ENCODE peak calls at places on chromosomes 3 and 15, in four cellular contexts. R, P, U and X are unnamed samples.

GRCh38 chr3:4581905-4582611 is 88.9 kb downstream of the ITPR1 start:
- DNase-seq in R (no peak), U (no peak), P (no peak), X (no peak)

GRCh38 chr3:193911784-193912183 is 224.2 kb upstream of the HES1 start:
- DNase-seq in P (no peak), R (no peak), U (no peak), X (no peak)

GRCh38 chr15:68415501-68416157 is 16.3 kb downstream of the ITGA11 start:
- DNase-seq in R (no peak), P (no peak), U (no peak), X (no peak)

GRCh38 chr3:42349765-42350594 is 60.4 kb downstream of the LYZL4 start:
- DNase-seq in R (no peak), U (no peak), P (no peak), X (no peak)

GRCh38 chr3:38153986-38154608 is 11.2 kb upstream of the OXSR1 start:
- DNase-seq in P (no peak), R (no peak), U (peak; percentile 64), X (no peak)

GRCh38 chr3:109532257-109533216 is 195.2 kb upstream of the DPPA4 start:
- DNase-seq in R (peak; percentile 39), P (peak; percentile 72), U (no peak), X (no peak)

GRCh38 chr3:64321747-64322146 is 96.5 kb upstream of the PRICKLE2 start:
- DNase-seq in R (no peak), P (no peak), U (no peak), X (peak; percentile 47)

GRCh38 chr3:157030712-157031111 is 129.2 kb downstream of the CCNL1 start:
- DNase-seq in P (no peak), U (no peak), R (no peak), X (no peak)

GRCh38 chr15:70023064-70023768 is 74.5 kb downstream of the TLE3 start:
- DNase-seq in U (peak; percentile 54), P (peak; percentile 15), R (no peak), X (peak; percentile 41)

GRCh38 chr3:6807967-6808588 is 52.8 kb upstream of the GRM7 start:
- DNase-seq in P (no peak), R (no peak), U (no peak), X (no peak)

GRCh38 chr15:70212288-70212962 is 114.7 kb upstream of the TLE3 start:
- DNase-seq in U (no peak), P (no peak), R (no peak), X (no peak)

GRCh38 chr3:121748638-121749275 is 784 bp downstream of the GOLGB1 start:
- DNase-seq in P (no peak), R (peak; percentile 78), U (no peak), X (peak; percentile 15)

GRCh38 chr15:44495562-44495961 is 41.4 kb upstream of the EIF3J start:
- DNase-seq in U (no peak), R (no peak), P (no peak), X (no peak)

GRCh38 chr15:47726399-47726823 is 9.1 kb downstream of the SEMA6D start:
- DNase-seq in R (no peak), P (no peak), U (no peak), X (no peak)

GRCh38 chr3:187319699-187320302 is 28.3 kb upstream of the MASP1 start:
- DNase-seq in R (peak; percentile 76), U (peak; percentile 71), P (peak; percentile 65), X (peak; percentile 70)

GRCh38 chr3:20935791-20936190 is 749.8 kb upstream of the SGO1 start:
- DNase-seq in U (no peak), P (no peak), R (no peak), X (no peak)

GRCh38 chr3:52291508-52292181 is 4.0 kb downstream of the GLYCTK start:
- DNase-seq in R (peak; percentile 41), U (no peak), P (no peak), X (no peak)

GRCh38 chr15:81909229-81910087 is 136.4 kb downstream of the MEX3B start:
- DNase-seq in P (no peak), R (no peak), U (no peak), X (no peak)

GRCh38 chr3:38257583-38257982 is 8.0 kb upstream of the SLC22A13 start:
- DNase-seq in P (no peak), U (no peak), R (no peak), X (no peak)

GRCh38 chr15:70866982-70867644 is 13.2 kb upstream of the LARP6 start:
- DNase-seq in R (no peak), P (no peak), U (no peak), X (no peak)

GRCh38 chr3:58200846-58201355 is 9.9 kb downstream of the DNASE1L3 start:
- DNase-seq in U (no peak), P (no peak), R (no peak), X (no peak)

GRCh38 chr3:60594025-60594424 is 657.2 kb downstream of the FHIT start:
- DNase-seq in R (peak; percentile 35), U (peak; percentile 76), P (no peak), X (no peak)

GRCh38 chr3:54578417-54578816 is 349.4 kb downstream of the LRTM1 start:
- DNase-seq in U (no peak), P (no peak), R (no peak), X (no peak)

GRCh38 chr15:94523873-94524272 is 292.5 kb downstream of the MCTP2 start:
- DNase-seq in R (no peak), U (no peak), P (no peak), X (no peak)

GRCh38 chr3:187274315-187274976 is 17.1 kb downstream of the MASP1 start:
- DNase-seq in U (no peak), P (no peak), R (no peak), X (no peak)

GRCh38 chr15:62818691-62819090 is 223.9 kb upstream of the TPM1 start:
- DNase-seq in R (no peak), P (no peak), U (no peak), X (no peak)

GRCh38 chr15:62824111-62824737 is 218.3 kb upstream of the TPM1 start:
- DNase-seq in U (no peak), R (no peak), P (no peak), X (peak; percentile 31)

GRCh38 chr15:62821384-62822131 is 221.0 kb upstream of the TPM1 start:
- DNase-seq in R (peak; percentile 46), P (no peak), U (no peak), X (no peak)

GRCh38 chr15:62816342-62817059 is 226.0 kb upstream of the TPM1 start:
- DNase-seq in R (no peak), U (no peak), P (no peak), X (no peak)

GRCh38 chr15:62822228-62822627 is 220.3 kb upstream of the TPM1 start:
- DNase-seq in P (no peak), R (peak; percentile 41), U (no peak), X (no peak)
- TF ChIP-seq POLR2A in P (no peak), R (no peak), U (no peak), X (no peak)

GRCh38 chr3:128068156-128068620 is 16.0 kb downstream of the SEC61A1 start:
- DNase-seq in U (no peak), P (peak; percentile 35), R (no peak), X (no peak)

GRCh38 chr3:128070898-128071591 is 18.8 kb downstream of the SEC61A1 start:
- DNase-seq in R (no peak), P (no peak), U (no peak), X (no peak)

GRCh38 chr3:128067481-128067880 is 15.2 kb downstream of the SEC61A1 start:
- DNase-seq in R (no peak), P (no peak), U (no peak), X (no peak)

GRCh38 chr3:128071771-128072453 is 19.7 kb downstream of the SEC61A1 start:
- DNase-seq in U (no peak), P (no peak), R (no peak), X (no peak)

GRCh38 chr3:128069271-128069670 is 17.0 kb downstream of the SEC61A1 start:
- DNase-seq in U (no peak), P (no peak), R (no peak), X (no peak)
- TF ChIP-seq POLR2A in U (no peak), P (no peak), R (no peak), X (no peak)

DNA sequence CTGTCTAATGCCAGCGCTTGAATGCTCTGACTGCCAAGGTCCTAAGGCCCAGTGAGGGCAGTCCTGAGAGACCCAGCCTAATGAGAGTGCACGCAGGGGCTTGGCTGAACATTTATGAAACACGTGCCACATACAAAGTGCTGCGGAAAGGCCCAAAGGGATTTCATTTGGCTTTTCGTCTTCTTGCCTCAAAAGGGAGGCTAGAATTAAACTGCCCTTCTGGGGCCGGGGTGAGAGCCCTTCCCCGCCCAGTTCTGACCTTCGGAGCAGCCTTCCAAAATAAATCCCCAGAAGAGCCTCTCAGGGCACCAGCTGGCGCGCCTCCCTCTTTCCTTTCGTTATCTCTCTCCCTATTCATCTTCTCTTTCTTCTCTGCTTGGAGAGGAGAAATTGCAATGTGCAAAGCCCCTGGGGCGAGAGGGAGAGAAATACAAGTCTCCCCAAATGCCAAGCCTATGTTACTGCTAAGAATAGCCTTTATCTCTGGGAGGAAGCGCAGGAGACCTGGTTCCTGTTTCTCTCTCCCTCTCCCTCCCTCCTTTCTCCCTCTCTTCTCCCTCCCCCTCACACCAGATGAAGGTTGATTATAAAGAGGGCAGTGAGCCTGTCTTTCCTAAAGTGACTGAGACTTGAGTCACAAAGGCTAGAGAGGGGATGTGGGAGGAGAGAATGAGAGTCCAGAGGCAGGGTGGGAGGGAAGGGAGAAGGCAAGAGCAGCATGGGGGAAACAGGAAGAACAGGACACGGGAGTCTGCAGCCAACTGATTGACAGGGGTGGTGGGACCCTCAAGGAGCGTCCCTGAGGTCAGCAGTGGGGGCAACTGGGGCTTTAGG is 36.7 kb upstream of the NDUFB4 start:
- DNase-seq in U (no peak), P (peak; percentile 87), R (peak; percentile 17), X (peak; percentile 49)
- TF ChIP-seq POLR2A in U (no peak), P (peak; percentile 27), R (no peak), X (peak; percentile 26)

GRCh38 chr3:36842275-36842674 is 77.9 kb upstream of the DCLK3 start:
- DNase-seq in R (no peak), P (no peak), U (no peak), X (no peak)
- TF ChIP-seq POLR2A in R (no peak), P (no peak), U (no peak), X (no peak)

DNA sequence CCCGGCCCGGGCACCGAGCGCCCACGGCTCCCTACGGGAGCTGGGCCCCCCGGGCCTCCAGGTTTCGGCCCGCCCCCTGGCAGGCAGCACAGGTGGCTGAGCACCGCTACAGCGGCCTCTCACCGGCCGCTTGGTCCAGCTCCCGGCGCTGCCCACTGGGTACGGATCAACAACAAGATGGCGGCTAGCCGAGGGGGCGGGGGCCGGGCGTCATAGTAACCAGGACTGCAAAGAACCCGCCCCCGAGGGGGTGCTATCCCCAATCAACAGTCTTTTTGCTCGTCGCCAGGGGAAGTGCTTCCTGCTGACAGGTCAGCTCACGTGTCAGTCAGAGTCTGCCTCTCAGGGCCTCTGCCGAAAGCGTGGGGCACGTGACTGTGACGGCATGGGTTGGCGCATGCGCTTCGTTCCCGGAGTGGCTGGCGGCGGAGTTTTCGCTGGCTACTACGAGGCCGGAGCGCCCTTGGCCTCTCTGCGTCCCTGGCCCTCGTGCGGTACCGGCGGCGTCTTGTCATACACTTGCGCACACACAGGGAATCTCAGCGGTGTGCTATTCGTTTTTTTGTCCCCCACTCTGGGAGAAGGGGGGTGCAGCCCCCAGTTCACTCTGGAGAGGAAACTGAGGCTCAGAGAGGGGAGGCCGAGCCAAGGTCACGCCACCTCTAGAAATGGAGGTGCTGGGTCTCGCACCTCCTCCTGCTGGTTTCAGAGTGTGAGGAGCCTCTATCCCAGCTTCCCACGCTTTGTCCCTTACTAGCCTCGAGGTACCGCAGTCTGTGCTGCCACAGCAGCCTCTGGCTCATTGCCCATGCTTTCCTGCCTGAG is at the start of gene IP6K1:
- DNase-seq in U (peak; percentile 100), P (peak; percentile 99), R (peak; percentile 100), X (peak; percentile 100)
- TF ChIP-seq POLR2A in U (peak; percentile 83), P (peak; percentile 94), R (peak; percentile 83), X (peak; percentile 91)